ENCODE peak calls at places on chromosome 22, in six cellular contexts. X is SK-N-SH, Q is HFF-Myc, J is mesothelial cell of epicardium, M is dorsolateral prefrontal cortex, S is GM20000. B is an unnamed sample.

GRCh38 chr22:50498322-50498861 is 9.1 kb downstream of the LMF2 start:
- DNase-seq in X (peak), Q (peak), J (no peak), M (peak), S (peak), B (no peak)

GRCh38 chr22:20624161-20624616 is 116.8 kb downstream of the MED15 start:
- DNase-seq in X (no peak), Q (no peak), J (no peak), M (no peak), S (peak), B (no peak)

GRCh38 chr22:25091449-25091848 is 108.2 kb upstream of the CRYBB3 start:
- DNase-seq in X (no peak), Q (no peak), J (no peak), M (no peak), S (no peak), B (no peak)

GRCh38 chr22:24118689-24119384 is 62.5 kb upstream of the SUSD2 start:
- DNase-seq in X (no peak), Q (no peak), J (no peak), M (peak), S (no peak), B (no peak)

GRCh38 chr22:45903355-45904149 is 73.4 kb downstream of the WNT7B start:
- DNase-seq in X (no peak), Q (no peak), J (no peak), M (no peak), S (no peak), B (no peak)

GRCh38 chr22:38065539-38065938 is 8.3 kb downstream of the PICK1 start:
- DNase-seq in X (no peak), Q (no peak), J (no peak), M (no peak), S (no peak), B (no peak)

GRCh38 chr22:22593964-22594656 is 35.0 kb upstream of the PRAME start:
- DNase-seq in X (peak), Q (no peak), J (peak), M (peak), S (peak), B (peak)

GRCh38 chr22:31814942-31815341 is 61.1 kb downstream of the DEPDC5 start:
- DNase-seq in X (no peak), Q (no peak), J (no peak), M (peak), S (no peak), B (no peak)

GRCh38 chr22:20000246-20001081 is 16.2 kb downstream of the ARVCF start:
- DNase-seq in X (peak), Q (no peak), J (no peak), M (peak), S (no peak), B (no peak)

GRCh38 chr22:22599248-22599647 is 40.2 kb upstream of the PRAME start:
- DNase-seq in X (no peak), Q (no peak), J (no peak), M (no peak), S (no peak), B (no peak)

GRCh38 chr22:43826142-43827093 is 14.3 kb upstream of the EFCAB6 start:
- DNase-seq in X (no peak), Q (no peak), J (peak), M (peak), S (no peak), B (no peak)
- TF ChIP-seq CTCF in X (peak), Q (peak), J (no peak), M (peak), S (peak), B (peak)

GRCh38 chr22:36921309-36922096 is 8.1 kb downstream of the CSF2RB start:
- DNase-seq in X (no peak), Q (no peak), J (no peak), M (no peak), S (peak), B (no peak)

GRCh38 chr22:36922097-36922608 is 8.7 kb downstream of the CSF2RB start:
- DNase-seq in X (no peak), Q (no peak), J (peak), M (no peak), S (no peak), B (no peak)

GRCh38 chr22:36916034-36916433 is 2.6 kb downstream of the CSF2RB start:
- DNase-seq in X (no peak), Q (no peak), J (no peak), M (no peak), S (no peak), B (no peak)

GRCh38 chr22:36922752-36923457 is 9.5 kb downstream of the CSF2RB start:
- DNase-seq in X (no peak), Q (no peak), J (no peak), M (no peak), S (no peak), B (no peak)

DNA sequence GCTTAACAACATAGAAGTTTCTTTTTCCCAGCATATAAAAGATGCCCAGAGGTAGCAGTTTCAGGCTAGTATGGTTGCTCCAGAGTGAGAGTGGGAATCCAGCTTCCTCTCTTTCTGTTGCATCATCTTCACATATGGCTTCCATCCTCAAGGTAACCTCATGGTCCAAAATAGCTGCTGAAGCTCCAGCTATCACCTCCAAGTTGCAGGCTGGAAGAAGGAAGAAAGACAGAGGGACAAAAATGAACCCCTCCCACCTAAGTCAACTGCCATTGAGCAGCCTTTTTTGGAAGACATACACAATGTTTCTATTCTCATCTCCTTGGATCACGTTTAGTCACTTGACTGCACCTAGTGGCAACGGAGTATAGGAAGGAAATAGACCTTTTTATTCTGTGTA is 5.3 kb downstream of the CSF2RB start:
- DNase-seq in X (no peak), Q (no peak), J (no peak), M (no peak), S (no peak), B (no peak)
- TF ChIP-seq CTCF in X (no peak), Q (no peak), J (no peak), M (no peak), S (no peak), B (no peak)

DNA sequence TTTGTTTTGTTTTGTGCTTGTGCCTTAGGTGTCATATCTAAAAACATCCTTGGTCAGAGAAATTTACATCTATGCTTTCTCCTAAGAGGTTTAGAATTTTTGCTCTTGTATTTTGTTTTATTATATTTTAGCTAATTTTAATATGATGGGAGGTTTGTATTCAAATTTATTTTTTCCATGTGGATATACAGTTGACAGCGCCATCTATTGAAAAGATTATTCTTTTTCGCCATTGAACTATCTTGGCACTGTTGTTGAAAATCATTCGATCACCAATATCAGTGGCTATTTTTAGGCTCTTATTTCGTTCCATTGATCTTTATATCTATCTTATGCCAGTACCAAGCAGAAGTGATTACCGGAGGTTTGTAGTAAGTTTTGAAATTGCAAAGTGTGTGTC is 510.3 kb downstream of the BRD1 start:
- DNase-seq in X (no peak), Q (no peak), J (no peak), M (no peak), S (no peak), B (no peak)
- TF ChIP-seq CTCF in X (peak), Q (no peak), J (peak), M (no peak), S (no peak), B (no peak)

GRCh38 chr22:44701187-44701586 is 817 bp upstream of the PRR5 start:
- DNase-seq in X (no peak), Q (no peak), J (no peak), M (no peak), S (no peak), B (no peak)

GRCh38 chr22:44703269-44703870 is 1.4 kb downstream of the PRR5 start:
- DNase-seq in X (no peak), Q (no peak), J (no peak), M (no peak), S (no peak), B (no peak)

GRCh38 chr22:44701824-44702478 is at the start of gene PRR5:
- DNase-seq in X (peak), Q (peak), J (peak), M (no peak), S (peak), B (peak)

GRCh38 chr22:44704159-44705021 is 2.4 kb downstream of the PRR5 start:
- DNase-seq in X (no peak), Q (no peak), J (no peak), M (no peak), S (no peak), B (no peak)

DNA sequence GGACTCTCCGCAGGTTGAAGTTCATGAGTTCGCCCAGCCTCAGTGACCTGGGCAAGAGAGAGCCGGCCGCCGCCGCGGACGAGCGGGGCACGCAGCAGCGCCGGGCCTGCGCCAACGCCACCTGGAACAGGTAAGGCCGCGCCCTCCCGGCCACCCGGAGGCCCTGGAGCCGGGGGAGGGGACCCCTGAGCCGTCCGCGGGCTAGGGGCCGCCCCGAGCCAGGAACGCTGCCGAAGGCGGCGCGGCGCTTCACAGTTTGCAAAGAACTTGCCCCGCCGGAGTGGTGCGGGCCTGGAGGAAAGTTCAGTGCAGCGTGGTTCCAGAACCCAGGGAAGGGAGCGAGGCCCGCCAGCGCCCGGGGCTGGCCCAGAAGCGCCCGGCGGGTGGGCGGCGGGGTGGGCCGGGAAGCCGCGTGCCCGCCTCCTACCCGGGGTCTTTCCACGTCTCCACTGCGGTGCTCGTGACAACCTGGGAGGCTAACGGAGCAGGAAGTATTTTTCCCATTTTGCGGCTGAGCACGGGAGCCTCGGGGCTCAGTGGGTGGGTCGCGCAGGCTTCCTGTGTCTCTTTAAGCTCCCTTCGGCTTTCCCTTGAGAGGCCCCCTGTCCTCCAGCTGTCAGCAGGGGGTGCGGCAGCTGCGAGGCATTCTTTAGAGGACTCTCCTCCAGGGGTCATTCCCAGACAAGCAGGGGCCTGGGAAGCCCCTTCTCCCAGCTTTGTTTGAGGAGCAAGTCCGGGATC is 645 bp downstream of the PRR5 start:
- DNase-seq in X (peak), Q (no peak), J (peak), M (no peak), S (no peak), B (no peak)
- TF ChIP-seq CTCF in X (no peak), Q (peak), J (no peak), M (no peak), S (no peak), B (no peak)

B was measured in keratinocyte.